ENCODE peak calls at places on chromosome 21, in four cellular contexts. One of them, this sample, is unnamed. For H3K36me3, the result is how much of the 10 kb centered on the place peaks cover.

GRCh38 chr21:34092241-34092921 is 19.0 kb downstream of the MRPS6 start:
- DNase-seq in HepG2: no peak
- DNase-seq in H1: no peak
- DNase-seq in GM12878: no peak
- DNase-seq in this sample: no peak

GRCh38 chr21:17925900-17926299 is 106.7 kb upstream of the C21orf91 start:
- DNase-seq in H1: no peak
- DNase-seq in HepG2: peak
- DNase-seq in GM12878: no peak
- DNase-seq in this sample: peak

GRCh38 chr21:26597023-26597422 is 23.9 kb upstream of the CYYR1 start:
- DNase-seq in HepG2: no peak
- DNase-seq in H1: no peak
- DNase-seq in GM12878: no peak
- DNase-seq in this sample: no peak

GRCh38 chr21:32779983-32780382 is 8.4 kb upstream of the PAXBP1 start:
- DNase-seq in H1: no peak
- DNase-seq in GM12878: peak
- DNase-seq in HepG2: no peak
- DNase-seq in this sample: no peak

GRCh38 chr21:25577765-25578069 is 29.6 kb downstream of the MRPL39 start:
- DNase-seq in GM12878: no peak
- DNase-seq in HepG2: no peak
- DNase-seq in H1: no peak
- DNase-seq in this sample: no peak

GRCh38 chr21:34074283-34075098 is 1.1 kb downstream of the MRPS6 start:
- DNase-seq in HepG2: no peak
- DNase-seq in GM12878: no peak
- DNase-seq in H1: no peak
- DNase-seq in this sample: no peak

GRCh38 chr21:27526451-27526850 is 559.6 kb upstream of the ADAMTS5 start:
- DNase-seq in GM12878: no peak
- DNase-seq in HepG2: no peak
- DNase-seq in H1: no peak
- DNase-seq in this sample: no peak

GRCh38 chr21:32114434-32115063 is 164.3 kb downstream of the MIS18A start:
- DNase-seq in HepG2: no peak
- DNase-seq in H1: no peak
- DNase-seq in GM12878: no peak
- DNase-seq in this sample: no peak

GRCh38 chr21:40276001-40276400 is 408.8 kb downstream of the PCP4 start:
- DNase-seq in GM12878: no peak
- DNase-seq in HepG2: no peak
- DNase-seq in H1: no peak
- DNase-seq in this sample: no peak

GRCh38 chr21:27246741-27247140 is 279.9 kb upstream of the ADAMTS5 start:
- DNase-seq in GM12878: no peak
- DNase-seq in HepG2: no peak
- DNase-seq in H1: no peak
- DNase-seq in this sample: no peak

GRCh38 chr21:38379171-38379570 is 119.1 kb downstream of the ERG start:
- DNase-seq in H1: no peak
- DNase-seq in GM12878: no peak
- DNase-seq in HepG2: no peak
- DNase-seq in this sample: no peak

DNA sequence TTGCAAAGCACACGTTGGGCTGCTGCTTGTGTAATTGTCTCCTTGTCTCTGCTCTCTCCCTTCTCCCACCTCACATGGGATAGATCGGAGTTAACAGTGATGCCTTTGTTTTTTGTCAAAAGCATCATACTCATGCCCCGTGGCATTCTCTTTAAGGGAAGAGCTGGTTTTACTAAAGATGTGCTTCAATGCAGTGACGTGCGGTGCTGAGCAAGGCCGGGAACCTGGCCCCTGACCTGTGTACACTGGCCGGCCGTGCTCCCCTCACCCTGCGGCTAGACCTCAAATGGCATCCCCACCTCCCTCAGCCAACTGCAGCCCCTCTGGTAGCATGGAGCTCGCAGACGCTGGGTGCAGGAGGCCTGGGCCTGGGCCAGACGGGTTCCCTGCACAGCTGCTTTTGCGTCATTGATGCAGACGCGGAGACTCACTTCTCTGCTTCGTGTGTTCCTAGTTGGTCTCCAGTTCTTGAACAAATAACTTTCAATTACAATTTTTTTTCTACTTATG is 19.9 kb downstream of the AGPAT3 start:
- DNase-seq in GM12878: no peak
- DNase-seq in HepG2: peak
- DNase-seq in H1: no peak
- DNase-seq in this sample: no peak
- TF ChIP-seq SUZ12 in GM12878: no peak
- TF ChIP-seq SUZ12 in HepG2: no peak
- TF ChIP-seq SUZ12 in H1: no peak
- TF ChIP-seq SUZ12 in this sample: no peak

DNA sequence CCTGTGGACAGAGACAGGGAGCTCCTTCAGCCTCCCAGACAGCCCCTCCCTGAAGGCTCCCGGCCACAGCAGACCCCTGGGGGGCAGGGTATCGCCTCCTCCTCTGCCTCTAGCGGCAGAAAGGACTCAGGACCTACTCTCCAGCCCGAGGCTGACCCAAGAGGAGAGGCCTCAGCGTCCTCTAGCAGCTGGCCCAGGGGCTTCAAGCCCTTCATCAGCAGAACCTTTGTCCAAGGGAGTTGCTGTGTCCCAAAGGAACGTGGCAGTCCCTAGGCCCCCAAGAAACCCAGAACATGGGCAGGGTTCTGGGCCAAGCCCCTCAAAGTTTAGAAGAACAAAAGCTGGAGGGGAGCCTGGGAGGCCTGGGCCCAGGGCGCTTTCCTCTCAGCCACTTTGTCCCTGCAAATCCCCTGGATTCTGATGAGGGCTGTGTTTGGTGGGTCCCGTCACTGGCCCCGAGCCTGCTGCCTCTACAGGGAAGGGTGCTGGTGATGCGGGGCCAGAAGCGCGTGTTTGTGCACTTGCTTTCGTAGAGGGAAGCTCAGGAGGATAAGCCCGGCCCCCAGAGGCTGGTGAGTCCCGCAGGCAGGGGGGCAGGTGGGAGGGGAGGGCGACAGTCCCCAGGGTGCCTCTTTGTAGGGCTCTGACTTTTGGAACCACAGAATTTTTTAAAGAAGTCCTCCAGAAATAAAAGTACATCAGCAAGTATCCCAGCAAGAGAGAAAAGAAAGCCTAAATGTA is 13.3 kb downstream of the ITGB2 start:
- DNase-seq in HepG2: peak
- DNase-seq in H1: no peak
- DNase-seq in GM12878: no peak
- DNase-seq in this sample: no peak
- H3K36me3 ChIP-seq in HepG2: under half
- H3K36me3 ChIP-seq in H1: under half
- H3K36me3 ChIP-seq in GM12878: under half
- H3K36me3 ChIP-seq in this sample: under half

GRCh38 chr21:45403133-45403824 is 1.7 kb upstream of the COL18A1 start:
- DNase-seq in GM12878: no peak
- DNase-seq in HepG2: no peak
- DNase-seq in H1: no peak
- DNase-seq in this sample: no peak

GRCh38 chr21:45397381-45397780 is 7.6 kb upstream of the COL18A1 start:
- DNase-seq in H1: no peak
- DNase-seq in HepG2: no peak
- DNase-seq in GM12878: no peak
- DNase-seq in this sample: no peak

GRCh38 chr21:45403825-45404725 is 890 bp upstream of the COL18A1 start:
- DNase-seq in HepG2: no peak
- DNase-seq in H1: peak
- DNase-seq in GM12878: no peak
- DNase-seq in this sample: no peak

GRCh38 chr21:45401916-45402900 is 2.8 kb upstream of the COL18A1 start:
- DNase-seq in HepG2: no peak
- DNase-seq in GM12878: no peak
- DNase-seq in H1: no peak
- DNase-seq in this sample: no peak

GRCh38 chr21:45401054-45401518 is 3.9 kb upstream of the COL18A1 start:
- DNase-seq in H1: no peak
- DNase-seq in HepG2: no peak
- DNase-seq in GM12878: no peak
- DNase-seq in this sample: no peak
- TF ChIP-seq SUZ12 in H1: no peak
- TF ChIP-seq SUZ12 in HepG2: no peak
- TF ChIP-seq SUZ12 in GM12878: no peak
- TF ChIP-seq SUZ12 in this sample: no peak

GRCh38 chr21:46301759-46302158 is 15.6 kb downstream of the YBEY start:
- DNase-seq in GM12878: no peak
- DNase-seq in H1: no peak
- DNase-seq in HepG2: no peak
- DNase-seq in this sample: no peak

GRCh38 chr21:46295996-46296752 is 10.0 kb downstream of the YBEY start:
- DNase-seq in GM12878: no peak
- DNase-seq in HepG2: peak
- DNase-seq in H1: no peak
- DNase-seq in this sample: no peak

GRCh38 chr21:46297311-46298082 is 11.4 kb downstream of the YBEY start:
- DNase-seq in HepG2: no peak
- DNase-seq in H1: no peak
- DNase-seq in GM12878: no peak
- DNase-seq in this sample: no peak

GRCh38 chr21:46298083-46298412 is 11.9 kb downstream of the YBEY start:
- DNase-seq in GM12878: no peak
- DNase-seq in HepG2: no peak
- DNase-seq in H1: no peak
- DNase-seq in this sample: no peak

GRCh38 chr21:46299167-46299566 is 13.0 kb downstream of the YBEY start:
- DNase-seq in GM12878: no peak
- DNase-seq in H1: no peak
- DNase-seq in HepG2: no peak
- DNase-seq in this sample: no peak
- H3K36me3 ChIP-seq in GM12878: under half
- H3K36me3 ChIP-seq in H1: under half
- H3K36me3 ChIP-seq in HepG2: under half
- H3K36me3 ChIP-seq in this sample: under half

DNA sequence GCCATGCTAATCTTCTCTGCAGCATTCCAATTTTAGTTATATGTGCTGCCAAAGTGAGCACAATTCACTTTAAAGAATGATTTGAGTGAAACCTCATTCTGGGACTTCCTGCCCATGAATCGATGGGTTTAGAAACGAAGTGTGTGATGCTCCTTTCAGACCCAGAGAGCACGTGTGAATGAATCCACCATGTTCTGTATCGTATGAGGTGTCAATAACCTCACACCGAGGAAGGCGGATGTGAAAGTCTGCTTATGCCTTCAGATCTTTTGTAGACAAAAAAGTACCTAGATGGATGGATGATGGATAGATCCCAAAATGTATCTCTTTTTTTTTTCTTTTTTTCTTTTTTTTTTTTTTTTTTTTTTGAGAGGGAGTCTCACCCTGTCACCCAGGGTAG is 13.8 kb downstream of the UBASH3A start:
- DNase-seq in HepG2: no peak
- DNase-seq in H1: no peak
- DNase-seq in GM12878: peak
- DNase-seq in this sample: no peak
- TF ChIP-seq SUZ12 in HepG2: no peak
- TF ChIP-seq SUZ12 in H1: no peak
- TF ChIP-seq SUZ12 in GM12878: no peak
- TF ChIP-seq SUZ12 in this sample: no peak

GRCh38 chr21:35827004-35827403 is 233.3 kb downstream of the SETD4 start:
- DNase-seq in HepG2: no peak
- DNase-seq in GM12878: no peak
- DNase-seq in H1: no peak
- DNase-seq in this sample: no peak

GRCh38 chr21:35828161-35828560 is 232.2 kb downstream of the SETD4 start:
- DNase-seq in GM12878: no peak
- DNase-seq in H1: no peak
- DNase-seq in HepG2: no peak
- DNase-seq in this sample: no peak

GRCh38 chr21:35831230-35831629 is 229.1 kb downstream of the SETD4 start:
- DNase-seq in H1: no peak
- DNase-seq in HepG2: no peak
- DNase-seq in GM12878: no peak
- DNase-seq in this sample: no peak

GRCh38 chr21:35831791-35832190 is 228.5 kb downstream of the SETD4 start:
- DNase-seq in HepG2: no peak
- DNase-seq in H1: no peak
- DNase-seq in GM12878: no peak
- DNase-seq in this sample: no peak

GRCh38 chr21:35829014-35829525 is 231.3 kb downstream of the SETD4 start:
- DNase-seq in GM12878: no peak
- DNase-seq in H1: no peak
- DNase-seq in HepG2: no peak
- DNase-seq in this sample: no peak
- H3K36me3 ChIP-seq in GM12878: under half
- H3K36me3 ChIP-seq in H1: under half
- H3K36me3 ChIP-seq in HepG2: under half
- H3K36me3 ChIP-seq in this sample: under half

GRCh38 chr21:45993210-45994085 is 11.9 kb downstream of the COL6A1 start:
- DNase-seq in GM12878: no peak
- DNase-seq in HepG2: no peak
- DNase-seq in H1: no peak
- DNase-seq in this sample: no peak
- TF ChIP-seq SUZ12 in GM12878: no peak
- TF ChIP-seq SUZ12 in HepG2: no peak
- TF ChIP-seq SUZ12 in H1: no peak
- TF ChIP-seq SUZ12 in this sample: no peak

GRCh38 chr21:45177039-45177438 is 102.7 kb downstream of the ADARB1 start:
- DNase-seq in HepG2: no peak
- DNase-seq in GM12878: no peak
- DNase-seq in H1: no peak
- DNase-seq in this sample: no peak

GRCh38 chr21:45176141-45176540 is 101.8 kb downstream of the ADARB1 start:
- DNase-seq in GM12878: no peak
- DNase-seq in HepG2: no peak
- DNase-seq in H1: no peak
- DNase-seq in this sample: no peak

GRCh38 chr21:45178072-45178608 is 103.8 kb downstream of the ADARB1 start:
- DNase-seq in H1: no peak
- DNase-seq in HepG2: no peak
- DNase-seq in GM12878: no peak
- DNase-seq in this sample: no peak

GRCh38 chr21:45172408-45172807 is 98.0 kb downstream of the ADARB1 start:
- DNase-seq in H1: no peak
- DNase-seq in GM12878: no peak
- DNase-seq in HepG2: no peak
- DNase-seq in this sample: no peak

GRCh38 chr21:45175326-45176085 is 101.1 kb downstream of the ADARB1 start:
- DNase-seq in H1: no peak
- DNase-seq in HepG2: no peak
- DNase-seq in GM12878: no peak
- DNase-seq in this sample: no peak
- H3K36me3 ChIP-seq in H1: under half
- H3K36me3 ChIP-seq in HepG2: under half
- H3K36me3 ChIP-seq in GM12878: under half
- H3K36me3 ChIP-seq in this sample: half or more